ENCODE peak calls at places on chromosomes 1 and 21, in ten cellular contexts. One of them, this sample, is unnamed. For H3K4me1, the result is how much of the 10 kb centered on the place peaks cover.

GRCh38 chr1:1004780-1005697 is 5.1 kb upstream of the HES4 start:
- DNase-seq in A549: no peak
- DNase-seq in cardiac muscle cell: peak
- DNase-seq in OCI-LY7: no peak
- DNase-seq in adrenal gland: peak
- DNase-seq in tibial nerve: no peak
- DNase-seq in tibial artery: peak
- DNase-seq in heart right ventricle: no peak
- DNase-seq in uterus: peak
- DNase-seq in IMR-90: peak
- DNase-seq in this sample: peak

GRCh38 chr1:109509176-109510134 is at the start of gene AMIGO1:
- DNase-seq in A549: peak
- DNase-seq in cardiac muscle cell: peak
- DNase-seq in OCI-LY7: peak
- DNase-seq in adrenal gland: peak
- DNase-seq in tibial nerve: no peak
- DNase-seq in tibial artery: no peak
- DNase-seq in heart right ventricle: peak
- DNase-seq in uterus: peak
- DNase-seq in IMR-90: peak
- DNase-seq in this sample: no peak

GRCh38 chr1:111221633-111222286 is 5.8 kb upstream of the CHI3L2 start:
- DNase-seq in A549: no peak
- DNase-seq in cardiac muscle cell: peak
- DNase-seq in OCI-LY7: peak
- DNase-seq in adrenal gland: no peak
- DNase-seq in tibial nerve: no peak
- DNase-seq in tibial artery: no peak
- DNase-seq in heart right ventricle: no peak
- DNase-seq in uterus: no peak
- DNase-seq in IMR-90: peak
- DNase-seq in this sample: no peak

GRCh38 chr21:38839370-38839681 is 33.6 kb downstream of the ETS2 start:
- DNase-seq in A549: no peak
- DNase-seq in cardiac muscle cell: no peak
- DNase-seq in OCI-LY7: no peak
- DNase-seq in adrenal gland: no peak
- DNase-seq in tibial nerve: no peak
- DNase-seq in tibial artery: no peak
- DNase-seq in heart right ventricle: no peak
- DNase-seq in uterus: no peak
- DNase-seq in IMR-90: no peak
- DNase-seq in this sample: no peak

GRCh38 chr1:192175971-192176370 is 17.7 kb downstream of the RGS18 start:
- DNase-seq in A549: no peak
- DNase-seq in cardiac muscle cell: no peak
- DNase-seq in OCI-LY7: no peak
- DNase-seq in adrenal gland: no peak
- DNase-seq in tibial nerve: no peak
- DNase-seq in tibial artery: no peak
- DNase-seq in heart right ventricle: no peak
- DNase-seq in uterus: no peak
- DNase-seq in IMR-90: no peak
- DNase-seq in this sample: no peak

GRCh38 chr1:89841507-89841906 is 20.7 kb downstream of the LRRC8D start:
- DNase-seq in A549: no peak
- DNase-seq in cardiac muscle cell: no peak
- DNase-seq in OCI-LY7: no peak
- DNase-seq in adrenal gland: no peak
- DNase-seq in tibial nerve: no peak
- DNase-seq in tibial artery: no peak
- DNase-seq in heart right ventricle: no peak
- DNase-seq in uterus: no peak
- DNase-seq in IMR-90: no peak
- DNase-seq in this sample: no peak

GRCh38 chr1:162144853-162145252 is 75.4 kb downstream of the NOS1AP start:
- DNase-seq in A549: no peak
- DNase-seq in cardiac muscle cell: no peak
- DNase-seq in OCI-LY7: no peak
- DNase-seq in adrenal gland: no peak
- DNase-seq in tibial nerve: no peak
- DNase-seq in tibial artery: no peak
- DNase-seq in heart right ventricle: no peak
- DNase-seq in uterus: no peak
- DNase-seq in IMR-90: no peak
- DNase-seq in this sample: no peak

GRCh38 chr1:28244549-28245251 is 8.8 kb downstream of the ATP5IF1 start:
- DNase-seq in A549: no peak
- DNase-seq in cardiac muscle cell: no peak
- DNase-seq in OCI-LY7: peak
- DNase-seq in adrenal gland: no peak
- DNase-seq in tibial nerve: no peak
- DNase-seq in tibial artery: no peak
- DNase-seq in heart right ventricle: peak
- DNase-seq in uterus: no peak
- DNase-seq in IMR-90: no peak
- DNase-seq in this sample: no peak

GRCh38 chr21:38660333-38661295 is 145.1 kb upstream of the ETS2 start:
- DNase-seq in A549: no peak
- DNase-seq in cardiac muscle cell: peak
- DNase-seq in OCI-LY7: no peak
- DNase-seq in adrenal gland: no peak
- DNase-seq in tibial nerve: no peak
- DNase-seq in tibial artery: peak
- DNase-seq in heart right ventricle: peak
- DNase-seq in uterus: peak
- DNase-seq in IMR-90: no peak
- DNase-seq in this sample: no peak

GRCh38 chr1:240806201-240806745 is 194.3 kb upstream of the GREM2 start:
- DNase-seq in A549: no peak
- DNase-seq in cardiac muscle cell: no peak
- DNase-seq in OCI-LY7: no peak
- DNase-seq in adrenal gland: no peak
- DNase-seq in tibial nerve: no peak
- DNase-seq in tibial artery: no peak
- DNase-seq in heart right ventricle: no peak
- DNase-seq in uterus: no peak
- DNase-seq in IMR-90: peak
- DNase-seq in this sample: no peak

DNA sequence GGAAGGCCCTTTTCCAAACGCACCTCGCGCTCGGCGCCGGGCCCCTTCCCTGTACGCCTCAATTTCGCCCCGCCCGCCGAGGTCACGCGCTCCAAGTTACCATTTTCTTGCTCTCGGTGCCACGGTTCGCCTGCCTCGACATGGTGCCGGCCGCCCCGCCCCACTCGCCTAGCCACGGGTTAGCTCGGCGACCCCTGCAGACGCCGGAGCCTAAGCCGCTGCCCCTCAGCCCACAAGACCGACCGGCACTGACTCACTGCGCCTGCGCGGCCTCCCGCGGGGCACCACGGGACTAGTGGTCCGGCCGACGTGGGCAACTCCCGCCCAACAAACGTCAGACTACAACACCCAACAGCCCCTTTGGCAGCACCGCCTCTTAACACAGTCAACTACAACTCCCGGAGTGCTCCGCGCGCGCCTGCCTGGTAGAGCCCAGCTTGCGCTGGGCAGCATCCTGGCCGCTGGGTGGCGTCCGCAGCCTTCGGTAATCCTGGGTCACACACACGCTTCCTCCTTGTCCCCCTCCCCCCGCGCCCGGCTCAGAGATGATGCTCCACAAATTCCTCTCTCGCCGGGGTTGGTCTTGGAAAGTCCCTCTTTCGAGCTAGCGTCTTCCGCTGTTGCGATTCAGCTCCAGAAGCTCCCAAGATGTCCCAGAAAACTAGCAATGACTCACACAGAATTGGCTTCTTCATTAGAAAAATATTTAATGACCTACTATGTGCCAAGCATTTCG is at the start of gene TRAPPC3:
- DNase-seq in A549: peak
- DNase-seq in cardiac muscle cell: peak
- DNase-seq in OCI-LY7: peak
- DNase-seq in adrenal gland: peak
- DNase-seq in tibial nerve: peak
- DNase-seq in tibial artery: peak
- DNase-seq in heart right ventricle: peak
- DNase-seq in uterus: peak
- DNase-seq in IMR-90: peak
- DNase-seq in this sample: peak
- TF ChIP-seq CTCF in A549: peak
- TF ChIP-seq CTCF in cardiac muscle cell: peak
- TF ChIP-seq CTCF in OCI-LY7: peak
- TF ChIP-seq CTCF in adrenal gland: peak
- TF ChIP-seq CTCF in tibial nerve: peak
- TF ChIP-seq CTCF in tibial artery: peak
- TF ChIP-seq CTCF in heart right ventricle: peak
- TF ChIP-seq CTCF in uterus: peak
- TF ChIP-seq CTCF in IMR-90: peak
- TF ChIP-seq CTCF in this sample: peak

GRCh38 chr1:24767351-24767750 is 22.1 kb downstream of the CLIC4 start:
- DNase-seq in A549: no peak
- DNase-seq in cardiac muscle cell: no peak
- DNase-seq in OCI-LY7: no peak
- DNase-seq in adrenal gland: no peak
- DNase-seq in tibial nerve: no peak
- DNase-seq in tibial artery: no peak
- DNase-seq in heart right ventricle: no peak
- DNase-seq in uterus: no peak
- DNase-seq in IMR-90: no peak
- DNase-seq in this sample: no peak
- H3K4me1 ChIP-seq in A549: under half
- H3K4me1 ChIP-seq in cardiac muscle cell: under half
- H3K4me1 ChIP-seq in OCI-LY7: under half
- H3K4me1 ChIP-seq in adrenal gland: under half
- H3K4me1 ChIP-seq in tibial nerve: half or more
- H3K4me1 ChIP-seq in tibial artery: half or more
- H3K4me1 ChIP-seq in heart right ventricle: half or more
- H3K4me1 ChIP-seq in uterus: under half
- H3K4me1 ChIP-seq in IMR-90: under half
- H3K4me1 ChIP-seq in this sample: under half

GRCh38 chr1:80164150-80164549 is 1157.6 kb upstream of the ADGRL4 start:
- DNase-seq in A549: no peak
- DNase-seq in cardiac muscle cell: no peak
- DNase-seq in OCI-LY7: no peak
- DNase-seq in adrenal gland: no peak
- DNase-seq in tibial nerve: no peak
- DNase-seq in tibial artery: no peak
- DNase-seq in heart right ventricle: no peak
- DNase-seq in uterus: no peak
- DNase-seq in IMR-90: no peak
- DNase-seq in this sample: no peak
- TF ChIP-seq CTCF in A549: no peak
- TF ChIP-seq CTCF in cardiac muscle cell: no peak
- TF ChIP-seq CTCF in OCI-LY7: no peak
- TF ChIP-seq CTCF in adrenal gland: no peak
- TF ChIP-seq CTCF in tibial nerve: no peak
- TF ChIP-seq CTCF in tibial artery: no peak
- TF ChIP-seq CTCF in heart right ventricle: no peak
- TF ChIP-seq CTCF in uterus: no peak
- TF ChIP-seq CTCF in IMR-90: no peak
- TF ChIP-seq CTCF in this sample: no peak

GRCh38 chr1:41740630-41741239 is 178.0 kb downstream of the HIVEP3 start:
- DNase-seq in A549: no peak
- DNase-seq in cardiac muscle cell: no peak
- DNase-seq in OCI-LY7: no peak
- DNase-seq in adrenal gland: no peak
- DNase-seq in tibial nerve: no peak
- DNase-seq in tibial artery: no peak
- DNase-seq in heart right ventricle: no peak
- DNase-seq in uterus: no peak
- DNase-seq in IMR-90: no peak
- DNase-seq in this sample: no peak
- H3K4me1 ChIP-seq in A549: under half
- H3K4me1 ChIP-seq in cardiac muscle cell: under half
- H3K4me1 ChIP-seq in OCI-LY7: under half
- H3K4me1 ChIP-seq in adrenal gland: under half
- H3K4me1 ChIP-seq in tibial nerve: under half
- H3K4me1 ChIP-seq in tibial artery: under half
- H3K4me1 ChIP-seq in heart right ventricle: under half
- H3K4me1 ChIP-seq in uterus: under half
- H3K4me1 ChIP-seq in IMR-90: under half
- H3K4me1 ChIP-seq in this sample: under half

GRCh38 chr1:203695116-203695515 is 68.5 kb downstream of the ATP2B4 start:
- DNase-seq in A549: no peak
- DNase-seq in cardiac muscle cell: no peak
- DNase-seq in OCI-LY7: no peak
- DNase-seq in adrenal gland: peak
- DNase-seq in tibial nerve: no peak
- DNase-seq in tibial artery: peak
- DNase-seq in heart right ventricle: no peak
- DNase-seq in uterus: no peak
- DNase-seq in IMR-90: no peak
- DNase-seq in this sample: no peak
- TF ChIP-seq CTCF in A549: no peak
- TF ChIP-seq CTCF in cardiac muscle cell: no peak
- TF ChIP-seq CTCF in OCI-LY7: no peak
- TF ChIP-seq CTCF in adrenal gland: no peak
- TF ChIP-seq CTCF in tibial nerve: no peak
- TF ChIP-seq CTCF in tibial artery: peak
- TF ChIP-seq CTCF in heart right ventricle: no peak
- TF ChIP-seq CTCF in uterus: no peak
- TF ChIP-seq CTCF in IMR-90: no peak
- TF ChIP-seq CTCF in this sample: no peak

This sample was measured in Caco-2.